ENCODE peak calls at places on chromosomes 4 and X, in eight cellular contexts. S is AG04450, V is mesothelial cell of epicardium, E is GM10248, G is choroid plexus epithelial cell, I is HCT116, N is heart right ventricle, D is AG10803. Q is an unnamed sample.

GRCh38 chr4:89125901-89126435 is 14.6 kb downstream of the TIGD2 start:
- DNase-seq in G (no peak), S (no peak), I (no peak), D (no peak), E (no peak), V (no peak), N (no peak), Q (no peak)

GRCh38 chr4:120736312-120736711 is 186.2 kb downstream of the PRDM5 start:
- DNase-seq in G (no peak), E (no peak), V (no peak), D (no peak), I (no peak), S (no peak), N (no peak), Q (no peak)

GRCh38 chr4:105807496-105807895 is 87.8 kb upstream of the NPNT start:
- DNase-seq in G (peak), E (no peak), S (no peak), D (peak), I (no peak), N (no peak), V (no peak), Q (no peak)

GRCh38 chr4:151143162-151143561 is 43.7 kb downstream of the RPS3A start:
- DNase-seq in D (no peak), G (no peak), I (no peak), E (no peak), V (no peak), S (no peak), N (no peak), Q (no peak)

GRCh38 chr4:55947912-55948725 is 626 bp upstream of the CEP135 start:
- DNase-seq in E (peak), N (no peak), G (peak), D (peak), V (no peak), I (peak), S (peak), Q (peak)

GRCh38 chr4:4425119-4425690 is 38.3 kb downstream of the NSG1 start:
- DNase-seq in D (no peak), N (no peak), E (no peak), G (peak), I (no peak), V (no peak), S (no peak), Q (no peak)

GRCh38 chrX:128818690-128819089 is 704.6 kb downstream of the SMARCA1 start:
- DNase-seq in G (no peak), V (no peak), D (no peak), E (no peak), I (no peak), S (no peak), N (no peak), Q (no peak)

GRCh38 chr4:8940792-8941491 is 69.3 kb upstream of the HMX1 start:
- DNase-seq in D (no peak), S (no peak), V (no peak), E (no peak), N (no peak), I (no peak), G (no peak), Q (no peak)

GRCh38 chrX:13420545-13421183 is 100.8 kb upstream of the ATXN3L start:
- DNase-seq in E (no peak), I (no peak), D (no peak), V (no peak), S (no peak), N (no peak), G (no peak), Q (no peak)

GRCh38 chr4:7649741-7650531 is 215.2 kb upstream of the PSAPL1 start:
- DNase-seq in D (peak), G (peak), N (no peak), V (no peak), I (peak), E (no peak), S (peak), Q (no peak)

GRCh38 chr4:169244210-169244609 is 26.5 kb downstream of the SH3RF1 start:
- DNase-seq in S (no peak), V (no peak), G (no peak), D (no peak), E (no peak), N (no peak), I (no peak), Q (no peak)

GRCh38 chr4:39825741-39826231 is 127.8 kb downstream of the UBE2K start:
- DNase-seq in S (no peak), N (no peak), G (peak), I (no peak), V (no peak), D (peak), E (no peak), Q (no peak)

GRCh38 chr4:61739899-61740298 is 539.8 kb downstream of the ADGRL3 start:
- DNase-seq in N (no peak), G (no peak), S (no peak), D (no peak), I (no peak), V (no peak), E (no peak), Q (no peak)

GRCh38 chr4:145414224-145414623 is 67.4 kb upstream of the SMAD1 start:
- DNase-seq in N (no peak), V (no peak), D (no peak), S (no peak), G (no peak), E (no peak), I (no peak), Q (no peak)

GRCh38 chrX:71514367-71515038 is 18.4 kb upstream of the OGT start:
- DNase-seq in G (no peak), V (no peak), S (no peak), N (no peak), I (no peak), E (peak), D (no peak), Q (peak)

GRCh38 chrX:94961730-94962129 is 1287.7 kb downstream of the FAM133A start:
- DNase-seq in I (no peak), G (no peak), N (no peak), V (no peak), S (no peak), D (no peak), E (no peak), Q (no peak)

GRCh38 chrX:3712080-3712869 is 1.2 kb downstream of the PRKX start:
- DNase-seq in E (no peak), S (no peak), I (no peak), G (peak), N (peak), D (peak), V (no peak), Q (no peak)

GRCh38 chrX:109936598-109936997 is 66.3 kb upstream of the TMEM164 start:
- DNase-seq in E (no peak), G (no peak), D (no peak), I (no peak), S (no peak), V (no peak), N (no peak), Q (no peak)

GRCh38 chr4:169209388-169209883 is 61.3 kb downstream of the SH3RF1 start:
- DNase-seq in I (no peak), E (no peak), N (no peak), D (no peak), V (no peak), S (no peak), G (no peak), Q (no peak)

GRCh38 chrX:147476008-147476407 is 435.7 kb upstream of the FMR1 start:
- DNase-seq in G (peak), E (peak), V (no peak), S (no peak), I (no peak), N (peak), D (no peak), Q (no peak)

GRCh38 chr4:161714928-161715327 is 448.9 kb downstream of the FSTL5 start:
- DNase-seq in S (no peak), I (no peak), D (peak), G (peak), V (no peak), E (no peak), N (no peak), Q (no peak)

GRCh38 chrX:16892504-16893362 is 22.6 kb upstream of the RBBP7 start:
- DNase-seq in N (peak), G (peak), D (peak), V (peak), I (peak), S (peak), E (peak), Q (peak)

GRCh38 chrX:14528629-14529287 is 578 bp upstream of the GLRA2 start:
- DNase-seq in S (no peak), D (peak), E (peak), N (peak), V (peak), I (peak), G (peak), Q (peak)

GRCh38 chrX:38172596-38172995 is 48.1 kb downstream of the SRPX start:
- DNase-seq in D (no peak), N (no peak), I (no peak), G (no peak), V (no peak), S (no peak), E (no peak), Q (no peak)

GRCh38 chr4:60757986-60758385 is 442.1 kb upstream of the ADGRL3 start:
- DNase-seq in I (no peak), N (no peak), V (no peak), S (no peak), G (peak), D (no peak), E (no peak), Q (no peak)

GRCh38 chr4:158316264-158316663 is 106.0 kb downstream of the TMEM144 start:
- DNase-seq in D (peak), E (no peak), I (no peak), N (no peak), V (no peak), S (no peak), G (peak), Q (no peak)

GRCh38 chrX:152915541-152916241 is 17.8 kb downstream of the ZNF185 start:
- DNase-seq in I (peak), N (no peak), G (peak), V (no peak), D (no peak), S (no peak), E (peak), Q (peak)

GRCh38 chrX:68411729-68412128 is 21.6 kb downstream of the OPHN1 start:
- DNase-seq in E (no peak), D (no peak), V (no peak), S (no peak), G (no peak), N (no peak), I (no peak), Q (no peak)

GRCh38 chrX:47877327-47877726 is 40.6 kb downstream of the ZNF81 start:
- DNase-seq in G (no peak), D (no peak), E (no peak), S (no peak), V (no peak), N (no peak), I (no peak), Q (no peak)

GRCh38 chr4:84578540-84579409 is 4.2 kb upstream of the CDS1 start:
- DNase-seq in G (peak), D (peak), S (peak), V (no peak), E (no peak), I (peak), N (no peak), Q (no peak)

GRCh38 chrX:16114640-16115039 is 8.7 kb upstream of the GRPR start:
- DNase-seq in N (no peak), I (no peak), E (no peak), G (peak), D (peak), V (no peak), S (peak), Q (no peak)

GRCh38 chrX:22383988-22384387 is 111.3 kb downstream of the CBLL2 start:
- DNase-seq in N (no peak), S (no peak), G (no peak), E (no peak), I (no peak), D (no peak), V (no peak), Q (no peak)

GRCh38 chr4:89275587-89275986 is 32.0 kb downstream of the GPRIN3 start:
- DNase-seq in E (no peak), V (no peak), I (no peak), N (no peak), S (no peak), D (no peak), G (no peak), Q (no peak)

GRCh38 chr4:128516568-128516967 is 229.0 kb upstream of the PGRMC2 start:
- DNase-seq in I (no peak), S (peak), V (no peak), D (peak), E (peak), N (no peak), G (peak), Q (peak)

GRCh38 chr4:17687237-17687857 is 72.9 kb downstream of the MED28 start:
- DNase-seq in D (no peak), N (no peak), V (no peak), E (peak), S (no peak), G (no peak), I (no peak), Q (no peak)

GRCh38 chr4:1196421-1197183 is 24.2 kb upstream of the SPON2 start:
- DNase-seq in D (no peak), S (no peak), I (no peak), G (no peak), V (no peak), E (no peak), N (no peak), Q (peak)

GRCh38 chr4:173330590-173330989 is 3.6 kb downstream of the HMGB2 start:
- DNase-seq in I (no peak), D (no peak), V (no peak), S (no peak), E (no peak), G (no peak), N (no peak), Q (no peak)

GRCh38 chr4:147755567-147756295 is 23.8 kb downstream of the ARHGAP10 start:
- DNase-seq in G (peak), S (peak), I (no peak), D (peak), N (no peak), V (no peak), E (no peak), Q (no peak)

GRCh38 chrX:74490249-74490648 is 69.0 kb downstream of the SLC16A2 start:
- DNase-seq in V (no peak), I (no peak), D (no peak), G (no peak), E (no peak), N (no peak), S (no peak), Q (no peak)

GRCh38 chrX:74493806-74494205 is 72.5 kb downstream of the SLC16A2 start:
- DNase-seq in G (no peak), D (no peak), V (no peak), S (no peak), N (no peak), E (no peak), I (no peak), Q (no peak)

GRCh38 chrX:74492720-74493201 is 71.5 kb downstream of the SLC16A2 start:
- DNase-seq in N (no peak), V (no peak), E (no peak), I (no peak), G (no peak), S (no peak), D (no peak), Q (no peak)
- TF ChIP-seq CTCF in N (peak), V (no peak), E (peak), I (peak), G (peak), S (peak), D (no peak), Q (no peak)

DNA sequence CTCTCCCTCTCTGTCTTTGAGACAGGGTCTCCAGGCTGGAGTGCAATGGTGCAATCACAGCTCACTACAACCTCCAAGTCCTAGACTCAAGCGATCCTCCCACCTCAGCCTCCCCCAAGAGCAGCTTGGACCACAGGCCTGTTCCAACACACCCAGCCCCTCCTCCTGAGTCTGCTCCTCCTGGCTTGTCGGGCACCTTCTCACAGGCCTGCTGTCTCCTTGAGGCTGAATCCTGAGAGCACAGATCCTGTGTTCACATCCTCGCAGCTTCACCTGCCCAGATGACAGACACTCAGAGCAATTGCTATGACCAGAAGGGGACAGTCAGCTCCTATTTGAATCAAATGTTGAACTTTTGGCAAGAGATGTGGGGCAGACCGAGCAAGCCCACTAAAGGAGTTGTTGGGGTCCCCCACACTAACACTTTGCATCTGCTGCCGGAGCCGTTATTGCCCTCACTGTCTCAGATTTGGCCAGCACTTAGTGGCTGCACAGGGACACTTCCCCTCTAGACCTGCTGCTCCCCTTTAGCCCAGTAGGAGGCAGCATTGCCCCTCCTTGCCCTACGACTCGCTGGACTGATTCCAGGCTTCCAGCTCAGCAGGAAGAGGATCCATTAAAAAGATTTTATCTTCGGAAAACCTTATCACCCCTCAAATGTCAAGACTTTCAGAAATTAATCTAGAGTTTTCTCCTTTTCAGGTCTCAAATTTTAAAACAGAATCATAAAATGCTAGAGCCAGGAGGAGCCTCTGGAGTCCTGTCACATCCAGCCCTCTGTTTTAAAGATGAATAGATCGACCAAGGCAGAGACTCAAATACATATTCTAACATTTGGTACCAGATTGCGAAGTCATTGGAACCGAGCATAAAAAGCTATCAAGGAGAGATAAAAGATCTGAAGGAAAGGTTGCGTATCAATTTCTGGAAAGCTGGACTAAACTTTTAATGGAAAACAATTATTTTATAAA is 113.7 kb downstream of the USP46 start:
- DNase-seq in D (peak), V (peak), S (peak), G (peak), N (peak), E (peak), I (peak), Q (peak)
- TF ChIP-seq CTCF in D (peak), V (peak), S (peak), G (peak), N (peak), E (peak), I (peak), Q (peak)

GRCh38 chrX:130083656-130084382 is 26.5 kb downstream of the ELF4 start:
- DNase-seq in S (no peak), N (no peak), D (no peak), G (no peak), V (no peak), I (no peak), E (peak), Q (peak)

GRCh38 chrX:130081421-130082045 is 28.8 kb downstream of the ELF4 start:
- DNase-seq in N (no peak), I (no peak), E (no peak), D (peak), S (no peak), G (no peak), V (no peak), Q (no peak)

GRCh38 chrX:130083107-130083490 is 27.2 kb downstream of the ELF4 start:
- DNase-seq in N (no peak), I (no peak), V (no peak), G (no peak), D (no peak), S (no peak), E (no peak), Q (no peak)

GRCh38 chrX:130080791-130081367 is 29.4 kb downstream of the ELF4 start:
- DNase-seq in D (no peak), S (no peak), N (no peak), E (no peak), V (no peak), I (no peak), G (no peak), Q (no peak)

GRCh38 chrX:130082244-130083106 is 27.8 kb downstream of the ELF4 start:
- DNase-seq in N (peak), E (peak), D (peak), I (no peak), S (no peak), V (no peak), G (peak), Q (peak)
- TF ChIP-seq CTCF in N (peak), E (peak), D (peak), I (no peak), S (no peak), V (no peak), G (peak), Q (peak)

GRCh38 chr4:133920236-133920635 is 281.4 kb downstream of the PABPC4L start:
- DNase-seq in N (no peak), D (no peak), E (no peak), S (no peak), I (no peak), G (no peak), V (no peak), Q (no peak)

GRCh38 chr4:133921280-133922195 is 280.1 kb downstream of the PABPC4L start:
- DNase-seq in N (no peak), D (no peak), G (peak), S (no peak), I (no peak), V (no peak), E (no peak), Q (no peak)
- TF ChIP-seq CTCF in N (no peak), D (no peak), G (peak), S (peak), I (peak), V (no peak), E (no peak), Q (no peak)

GRCh38 chrX:74104356-74105065 is 199.5 kb upstream of the ZCCHC13 start:
- DNase-seq in G (peak), E (no peak), V (no peak), I (peak), S (no peak), N (no peak), D (peak), Q (no peak)
- TF ChIP-seq CTCF in G (no peak), E (no peak), V (no peak), I (no peak), S (no peak), N (no peak), D (no peak), Q (no peak)

DNA sequence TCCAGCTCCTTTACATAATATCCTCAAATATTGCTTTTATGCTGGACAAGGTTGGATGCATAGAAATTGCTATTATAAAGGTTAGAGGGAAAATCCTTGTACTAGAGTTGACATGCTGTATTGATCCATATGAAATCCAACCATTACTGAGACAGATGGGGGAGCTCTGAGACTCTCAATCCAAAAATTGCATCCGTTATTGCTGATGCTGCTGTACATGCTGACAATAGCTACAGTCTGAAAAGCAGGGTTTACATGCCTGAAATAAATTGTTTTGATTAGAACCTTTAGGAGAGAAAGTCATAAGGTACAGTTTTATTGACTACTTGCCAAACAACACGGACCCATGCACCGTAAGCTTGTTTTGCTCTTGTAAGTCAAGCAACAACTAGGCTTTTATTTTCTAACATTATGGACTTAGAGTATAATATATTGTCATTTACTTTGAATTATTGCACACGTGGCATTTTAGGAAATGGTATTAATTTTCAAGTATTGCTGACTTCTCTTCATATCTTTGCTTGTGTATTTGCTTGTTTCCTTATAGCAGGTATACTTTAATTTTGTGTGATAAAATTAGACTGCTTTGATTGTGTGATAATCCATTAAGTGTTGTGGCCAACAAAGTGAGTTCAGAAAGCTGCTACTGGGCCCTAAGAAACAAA is 1365.2 kb downstream of the STIM2 start:
- DNase-seq in N (no peak), I (no peak), D (peak), S (no peak), V (no peak), E (no peak), G (peak), Q (no peak)
- TF ChIP-seq CTCF in N (no peak), I (no peak), D (peak), S (no peak), V (no peak), E (no peak), G (peak), Q (no peak)

GRCh38 chrX:30883141-30883540 is 5.9 kb downstream of the TAB3 start:
- DNase-seq in N (no peak), S (no peak), I (no peak), V (no peak), D (no peak), G (no peak), E (no peak), Q (no peak)

GRCh38 chrX:30876367-30876766 is 12.7 kb downstream of the TAB3 start:
- DNase-seq in S (no peak), N (no peak), V (no peak), G (no peak), I (no peak), E (no peak), D (no peak), Q (no peak)

GRCh38 chrX:30881797-30882196 is 7.3 kb downstream of the TAB3 start:
- DNase-seq in N (no peak), V (no peak), I (no peak), S (no peak), G (no peak), D (no peak), E (no peak), Q (no peak)

GRCh38 chrX:30881390-30881789 is 7.7 kb downstream of the TAB3 start:
- DNase-seq in I (no peak), E (no peak), S (no peak), G (no peak), V (no peak), N (no peak), D (no peak), Q (no peak)

GRCh38 chrX:30880058-30880457 is 9.0 kb downstream of the TAB3 start:
- DNase-seq in I (no peak), V (no peak), G (no peak), D (no peak), N (no peak), S (no peak), E (no peak), Q (no peak)
- TF ChIP-seq CTCF in I (no peak), V (no peak), G (no peak), D (no peak), N (no peak), S (no peak), E (no peak), Q (no peak)